ENCODE peak calls at places on chromosomes 6 and 20, in ten cellular contexts. Y, H, A, V, R, B, N, K, M and E are unnamed samples.
A peak's percentile ranks its signal among the peaks of the same experiment; 100 is the strongest.

GRCh38 chr6:39770476-39770875 is 21.7 kb upstream of the DAAM2 start:
- DNase-seq in K (no peak), H (no peak), Y (no peak), A (no peak), B (no peak), N (no peak), V (no peak), R (no peak), M (no peak), E (no peak)

GRCh38 chr6:152150196-152150595 is 342.7 kb downstream of the ESR1 start:
- DNase-seq in H (no peak), A (no peak), K (no peak), B (no peak), R (no peak), M (no peak), Y (no peak), N (no peak), V (no peak), E (no peak)

GRCh38 chr6:16576391-16577368 is 184.6 kb downstream of the ATXN1 start:
- DNase-seq in H (no peak), Y (no peak), R (no peak), K (no peak), A (no peak), M (no peak), N (no peak), V (no peak), B (no peak), E (no peak)

GRCh38 chr6:83221886-83222479 is 28.8 kb downstream of the RWDD2A start:
- DNase-seq in K (no peak), A (no peak), R (peak; percentile 49), B (no peak), H (no peak), Y (no peak), N (no peak), V (peak; percentile 75), M (peak; percentile 43), E (peak; percentile 21)

GRCh38 chr6:63347599-63347998 is 27.8 kb upstream of the LGSN start:
- DNase-seq in B (no peak), M (peak; percentile 91), N (no peak), V (no peak), Y (peak; percentile 83), R (no peak), A (no peak), K (no peak), H (no peak), E (peak; percentile 75)

GRCh38 chr6:152293404-152293803 is 343.8 kb downstream of the SYNE1 start:
- DNase-seq in V (no peak), B (no peak), M (no peak), R (no peak), A (no peak), K (no peak), H (no peak), N (no peak), Y (no peak), E (no peak)

GRCh38 chr6:106160189-106160588 is 74.1 kb downstream of the PRDM1 start:
- DNase-seq in Y (no peak), A (no peak), B (no peak), R (no peak), K (no peak), M (peak; percentile 69), N (no peak), V (no peak), H (no peak), E (no peak)

GRCh38 chr6:166173292-166173951 is 5.8 kb upstream of the TBXT start:
- DNase-seq in K (no peak), V (peak; percentile 75), H (peak; percentile 91), Y (no peak), R (peak; percentile 54), B (no peak), M (no peak), N (no peak), A (no peak), E (no peak)

GRCh38 chr6:13273931-13274706 is 54.2 kb downstream of the TBC1D7 start:
- DNase-seq in Y (no peak), A (no peak), N (peak; percentile 77), M (no peak), R (no peak), B (peak; percentile 38), V (no peak), H (no peak), K (peak; percentile 88), E (no peak)

GRCh38 chr6:154370545-154370944 is 13.9 kb upstream of the IPCEF1 start:
- DNase-seq in V (peak; percentile 45), R (peak; percentile 5), H (peak; percentile 54), B (no peak), M (peak; percentile 53), K (no peak), N (no peak), A (no peak), Y (no peak), E (peak; percentile 15)

GRCh38 chr6:158207452-158207788 is 39.3 kb downstream of the GTF2H5 start:
- DNase-seq in H (no peak), A (no peak), N (no peak), V (no peak), B (no peak), R (no peak), Y (peak; percentile 97), K (no peak), M (peak; percentile 75), E (peak; percentile 32)

GRCh38 chr6:133746417-133746770 is 142.5 kb upstream of the TCF21 start:
- DNase-seq in K (no peak), V (no peak), Y (no peak), B (no peak), R (no peak), A (no peak), N (no peak), H (no peak), M (no peak), E (no peak)

GRCh38 chr6:142558785-142559184 is 257.0 kb downstream of the ADGRG6 start:
- DNase-seq in K (no peak), R (no peak), B (no peak), N (no peak), Y (no peak), V (no peak), M (no peak), A (no peak), H (no peak), E (no peak)

GRCh38 chr6:151043944-151044343 is 178.4 kb downstream of the MTHFD1L start:
- DNase-seq in Y (no peak), A (no peak), M (no peak), B (no peak), V (no peak), R (no peak), N (no peak), K (peak; percentile 14), H (no peak), E (no peak)

GRCh38 chr6:79168695-79168980 is 65.8 kb downstream of the HMGN3 start:
- DNase-seq in Y (no peak), H (no peak), B (no peak), M (peak; percentile 73), N (no peak), A (no peak), R (no peak), K (no peak), V (no peak), E (no peak)

GRCh38 chr6:20211037-20211940 is 980 bp downstream of the MBOAT1 start:
- DNase-seq in H (peak; percentile 80), V (peak; percentile 78), R (no peak), B (no peak), N (no peak), K (no peak), A (no peak), M (peak; percentile 22), Y (peak; percentile 56), E (peak; percentile 70)

GRCh38 chr6:111609827-111610526 is 4.3 kb upstream of the TRAF3IP2 start:
- DNase-seq in Y (no peak), H (no peak), K (no peak), V (no peak), R (no peak), B (no peak), A (no peak), N (no peak), M (no peak), E (no peak)
- H3K27ac ChIP-seq in Y (no peak overlapping the region), H (no peak overlapping the region), K (no peak overlapping the region), V (no peak overlapping the region), R (no peak overlapping the region), B (no peak overlapping the region), A (no peak overlapping the region), N (no peak overlapping the region), M (no peak overlapping the region), E (no peak overlapping the region)

GRCh38 chr20:38125157-38126056 is 39.7 kb downstream of the TGM2 start:
- DNase-seq in V (no peak), K (peak; percentile 52), A (peak; percentile 68), B (peak; percentile 91), N (no peak), H (peak; percentile 44), R (no peak), Y (no peak), M (peak; percentile 73), E (no peak)
- TF ChIP-seq CTCF in V (no peak), K (no peak), A (no peak), B (peak; percentile 7), N (no peak), H (peak; percentile 47), R (no peak), Y (no peak), M (peak; percentile 11), E (no peak)

GRCh38 chr6:47073125-47074110 is 31.3 kb upstream of the ADGRF1 start:
- DNase-seq in A (no peak), V (peak; percentile 69), N (peak; percentile 49), M (no peak), B (no peak), Y (no peak), K (no peak), R (peak; percentile 29), H (no peak), E (no peak)
- H3K27ac ChIP-seq in A (no peak overlapping the region), V (no peak overlapping the region), N (no peak overlapping the region), M (no peak overlapping the region), B (no peak overlapping the region), Y (no peak overlapping the region), K (no peak overlapping the region), R (no peak overlapping the region), H (no peak overlapping the region), E (no peak overlapping the region)

GRCh38 chr6:44128020-44128917 is 915 bp downstream of the TMEM63B start:
- DNase-seq in K (peak; percentile 90), H (peak; percentile 80), A (peak; percentile 51), M (peak; percentile 33), B (peak; percentile 28), N (peak; percentile 60), R (peak; percentile 40), V (peak; percentile 66), Y (peak; percentile 29), E (peak; percentile 45)
- TF ChIP-seq CTCF in K (peak; percentile 41), H (peak; percentile 41), A (no peak), M (no peak), B (peak; percentile 43), N (peak; percentile 25), R (peak; percentile 8), V (peak; percentile 18), Y (no peak), E (no peak)